ENCODE peak calls at places on chromosomes 7 and 10, in eight cellular contexts. Z, A, M, W, X, O, R and V are unnamed samples.

GRCh38 chr7:94898340-94898739 is 9.1 kb upstream of the PPP1R9A start:
- DNase-seq in R (no peak), X (no peak), O (no peak), M (no peak), Z (no peak), A (no peak), W (no peak), V (no peak)

GRCh38 chr7:137882261-137882668 is 35.5 kb upstream of the DGKI start:
- DNase-seq in O (peak; percentile 85), M (no peak), R (no peak), W (no peak), X (no peak), A (no peak), Z (no peak), V (no peak)

GRCh38 chr10:69088801-69089501 is 1.0 kb downstream of the SRGN start:
- DNase-seq in M (no peak), O (no peak), W (no peak), X (peak; percentile 84), A (no peak), Z (no peak), R (no peak), V (peak; percentile 85)

GRCh38 chr10:83218205-83218604 is 921.1 kb upstream of the GHITM start:
- DNase-seq in W (no peak), Z (no peak), A (no peak), R (no peak), O (no peak), X (no peak), M (no peak), V (no peak)

GRCh38 chr10:57996536-57996935 is 271.2 kb downstream of the IPMK start:
- DNase-seq in X (no peak), R (no peak), Z (no peak), M (no peak), O (no peak), W (no peak), A (no peak), V (no peak)

GRCh38 chr10:93813507-93814465 is 56.0 kb downstream of the LGI1 start:
- DNase-seq in A (peak; percentile 56), R (no peak), W (peak; percentile 39), Z (peak; percentile 78), X (peak; percentile 7), M (peak; percentile 56), O (peak; percentile 64), V (peak; percentile 22)

GRCh38 chr10:124741922-124742417 is 2.2 kb downstream of the FAM53B start:
- DNase-seq in O (no peak), M (peak; percentile 29), W (no peak), A (no peak), R (no peak), X (peak; percentile 43), Z (peak; percentile 51), V (peak; percentile 46)

GRCh38 chr10:13709931-13710690 is 123.3 kb downstream of the PRPF18 start:
- DNase-seq in Z (peak; percentile 49), O (no peak), X (no peak), M (no peak), A (no peak), R (no peak), W (no peak), V (no peak)

GRCh38 chr10:89549510-89549909 is 14.1 kb upstream of the SLC16A12 start:
- DNase-seq in A (no peak), Z (no peak), X (no peak), M (no peak), W (no peak), O (no peak), R (no peak), V (no peak)

GRCh38 chr10:58266003-58266825 is 1.5 kb downstream of the IPMK start:
- DNase-seq in Z (no peak), O (no peak), M (no peak), R (no peak), W (no peak), A (no peak), X (peak; percentile 47), V (no peak)

GRCh38 chr7:73850781-73851207 is 8.5 kb upstream of the METTL27 start:
- DNase-seq in R (no peak), Z (no peak), M (peak; percentile 48), O (peak; percentile 81), X (no peak), W (no peak), A (no peak), V (no peak)

GRCh38 chr7:40833541-40834234 is 698.9 kb downstream of the SUGCT start:
- DNase-seq in A (no peak), X (no peak), R (no peak), O (no peak), M (no peak), Z (no peak), W (no peak), V (no peak)

GRCh38 chr10:111916011-111916410 is 267.6 kb downstream of the GPAM start:
- DNase-seq in X (no peak), M (no peak), R (no peak), O (no peak), W (no peak), Z (no peak), A (no peak), V (no peak)

GRCh38 chr10:87544750-87545149 is 40.1 kb downstream of the MINPP1 start:
- DNase-seq in W (no peak), O (no peak), R (no peak), M (no peak), A (no peak), X (no peak), Z (no peak), V (no peak)

GRCh38 chr7:66443946-66444345 is 184.7 kb upstream of the KCTD7 start:
- DNase-seq in M (no peak), O (no peak), R (no peak), W (no peak), X (no peak), A (no peak), Z (no peak), V (no peak)

DNA sequence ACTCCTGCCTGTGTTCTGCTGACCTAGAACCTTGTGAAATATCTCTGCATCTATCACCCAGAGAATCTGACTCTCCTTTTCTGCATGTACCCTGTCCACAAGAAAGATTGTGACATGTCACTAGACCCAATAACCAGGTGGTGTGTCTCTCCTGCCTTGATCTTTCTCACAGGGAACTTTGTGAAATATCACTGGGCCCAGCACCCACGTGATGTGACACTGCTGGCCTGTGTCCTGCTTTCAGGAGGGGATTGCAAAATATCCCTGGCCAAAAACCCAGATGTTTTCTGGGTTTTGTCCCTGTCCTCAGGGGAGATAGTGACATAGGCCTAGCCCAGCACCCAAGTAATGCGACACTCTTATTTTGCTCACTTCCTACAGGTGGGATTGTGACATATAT is 10.1 kb upstream of the ZNF107 start:
- DNase-seq in O (no peak), A (no peak), M (no peak), R (no peak), X (no peak), W (no peak), Z (no peak), V (no peak)
- H3K9me3 ChIP-seq in O (no peaks in the 10 kb centered on the region), A (no peaks in the 10 kb centered on the region), M (no peaks in the 10 kb centered on the region), R (no peaks in the 10 kb centered on the region), X (no peaks in the 10 kb centered on the region), W (no peaks in the 10 kb centered on the region), Z (no peaks in the 10 kb centered on the region), V (no peaks in the 10 kb centered on the region)

GRCh38 chr7:155991470-155991869 is 179.2 kb upstream of the SHH start:
- DNase-seq in X (no peak), W (no peak), O (no peak), R (no peak), M (no peak), A (peak; percentile 14), Z (no peak), V (no peak)
- H3K9me3 ChIP-seq in X (no peaks in the 10 kb centered on the region), W (no peaks in the 10 kb centered on the region), O (no peaks in the 10 kb centered on the region), R (no peaks in the 10 kb centered on the region), M (no peaks in the 10 kb centered on the region), A (no peaks in the 10 kb centered on the region), Z (no peaks in the 10 kb centered on the region), V (no peaks in the 10 kb centered on the region)

GRCh38 chr7:153443031-153443430 is 609.2 kb upstream of the DPP6 start:
- DNase-seq in X (no peak), Z (no peak), R (no peak), O (no peak), W (no peak), M (no peak), A (no peak), V (no peak)
- H3K9me3 ChIP-seq in X (no peaks in the 10 kb centered on the region), Z (no peaks in the 10 kb centered on the region), R (no peaks in the 10 kb centered on the region), O (peaks cover 7% of the 10 kb centered on the region), W (no peaks in the 10 kb centered on the region), M (no peaks in the 10 kb centered on the region), A (no peaks in the 10 kb centered on the region), V (no peaks in the 10 kb centered on the region)

GRCh38 chr7:130421685-130422084 is 19.1 kb downstream of the CEP41 start:
- DNase-seq in M (no peak), A (peak; percentile 65), W (no peak), X (no peak), Z (no peak), O (no peak), R (no peak), V (peak; percentile 13)

GRCh38 chr7:130418306-130418705 is 22.5 kb downstream of the CEP41 start:
- DNase-seq in O (no peak), R (no peak), Z (no peak), A (no peak), M (no peak), W (no peak), X (no peak), V (no peak)

GRCh38 chr7:130420943-130421578 is 19.8 kb downstream of the CEP41 start:
- DNase-seq in X (no peak), M (no peak), R (no peak), Z (no peak), W (no peak), O (no peak), A (no peak), V (no peak)

GRCh38 chr7:130417215-130417614 is 23.6 kb downstream of the CEP41 start:
- DNase-seq in M (no peak), W (no peak), Z (no peak), R (no peak), X (peak; percentile 41), O (no peak), A (no peak), V (peak; percentile 28)

GRCh38 chr7:130419652-130420051 is 21.2 kb downstream of the CEP41 start:
- DNase-seq in Z (no peak), X (peak; percentile 46), M (no peak), W (no peak), O (no peak), R (no peak), A (no peak), V (no peak)
- H3K9me3 ChIP-seq in Z (no peaks in the 10 kb centered on the region), X (no peaks in the 10 kb centered on the region), M (no peaks in the 10 kb centered on the region), W (no peaks in the 10 kb centered on the region), O (no peaks in the 10 kb centered on the region), R (peaks cover 2% of the 10 kb centered on the region), A (no peaks in the 10 kb centered on the region), V (no peaks in the 10 kb centered on the region)